ENCODE peak calls at places on chromosomes 3 and 15, in nine cellular contexts. One of them, this sample, is unnamed.

GRCh38 chr3:143206955-143207337 is 87.4 kb downstream of the CHST2 start:
- DNase-seq in adrenal gland: no peak
- DNase-seq in RWPE1: no peak
- DNase-seq in DND-41: no peak
- DNase-seq in K562: no peak
- DNase-seq in left lung: no peak
- DNase-seq in stomach: no peak
- DNase-seq in cardiac muscle cell: no peak
- DNase-seq in colonic mucosa: no peak
- DNase-seq in this sample: no peak

GRCh38 chr3:124780767-124781485 is 50.7 kb downstream of the UMPS start:
- DNase-seq in adrenal gland: peak
- DNase-seq in RWPE1: no peak
- DNase-seq in DND-41: no peak
- DNase-seq in K562: no peak
- DNase-seq in left lung: no peak
- DNase-seq in stomach: no peak
- DNase-seq in cardiac muscle cell: peak
- DNase-seq in colonic mucosa: peak
- DNase-seq in this sample: peak

GRCh38 chr15:85927936-85928537 is 133.3 kb upstream of the KLHL25 start:
- DNase-seq in adrenal gland: no peak
- DNase-seq in RWPE1: no peak
- DNase-seq in DND-41: no peak
- DNase-seq in K562: no peak
- DNase-seq in left lung: no peak
- DNase-seq in stomach: no peak
- DNase-seq in cardiac muscle cell: no peak
- DNase-seq in colonic mucosa: no peak
- DNase-seq in this sample: no peak

GRCh38 chr3:72694398-72694797 is 153.8 kb downstream of the SHQ1 start:
- DNase-seq in adrenal gland: no peak
- DNase-seq in RWPE1: no peak
- DNase-seq in DND-41: no peak
- DNase-seq in K562: no peak
- DNase-seq in left lung: no peak
- DNase-seq in stomach: no peak
- DNase-seq in cardiac muscle cell: peak
- DNase-seq in colonic mucosa: no peak
- DNase-seq in this sample: no peak

GRCh38 chr3:189554868-189555557 is 76.2 kb upstream of the TP63 start:
- DNase-seq in adrenal gland: no peak
- DNase-seq in RWPE1: no peak
- DNase-seq in DND-41: no peak
- DNase-seq in K562: no peak
- DNase-seq in left lung: peak
- DNase-seq in stomach: no peak
- DNase-seq in cardiac muscle cell: no peak
- DNase-seq in colonic mucosa: no peak
- DNase-seq in this sample: peak

GRCh38 chr3:136070334-136070733 is 104.8 kb downstream of the PPP2R3A start:
- DNase-seq in adrenal gland: no peak
- DNase-seq in RWPE1: peak
- DNase-seq in DND-41: no peak
- DNase-seq in K562: no peak
- DNase-seq in left lung: no peak
- DNase-seq in stomach: no peak
- DNase-seq in cardiac muscle cell: peak
- DNase-seq in colonic mucosa: no peak
- DNase-seq in this sample: no peak

GRCh38 chr3:66593978-66594377 is 93.2 kb upstream of the LRIG1 start:
- DNase-seq in adrenal gland: no peak
- DNase-seq in RWPE1: peak
- DNase-seq in DND-41: no peak
- DNase-seq in K562: no peak
- DNase-seq in left lung: no peak
- DNase-seq in stomach: no peak
- DNase-seq in cardiac muscle cell: peak
- DNase-seq in colonic mucosa: no peak
- DNase-seq in this sample: no peak

GRCh38 chr3:124698030-124698770 is 32.1 kb upstream of the UMPS start:
- DNase-seq in adrenal gland: no peak
- DNase-seq in RWPE1: no peak
- DNase-seq in DND-41: no peak
- DNase-seq in K562: no peak
- DNase-seq in left lung: no peak
- DNase-seq in stomach: no peak
- DNase-seq in cardiac muscle cell: no peak
- DNase-seq in colonic mucosa: no peak
- DNase-seq in this sample: no peak

GRCh38 chr3:141699349-141699748 is 38.7 kb upstream of the RNF7 start:
- DNase-seq in adrenal gland: no peak
- DNase-seq in RWPE1: no peak
- DNase-seq in DND-41: no peak
- DNase-seq in K562: no peak
- DNase-seq in left lung: no peak
- DNase-seq in stomach: no peak
- DNase-seq in cardiac muscle cell: no peak
- DNase-seq in colonic mucosa: no peak
- DNase-seq in this sample: no peak

GRCh38 chr15:73265536-73266153 is 103.1 kb downstream of the HCN4 start:
- DNase-seq in adrenal gland: peak
- DNase-seq in RWPE1: peak
- DNase-seq in DND-41: peak
- DNase-seq in K562: peak
- DNase-seq in left lung: no peak
- DNase-seq in stomach: peak
- DNase-seq in cardiac muscle cell: peak
- DNase-seq in colonic mucosa: peak
- DNase-seq in this sample: no peak

GRCh38 chr3:171940250-171940649 is 97.1 kb downstream of the TMEM212 start:
- DNase-seq in adrenal gland: no peak
- DNase-seq in RWPE1: no peak
- DNase-seq in DND-41: no peak
- DNase-seq in K562: no peak
- DNase-seq in left lung: no peak
- DNase-seq in stomach: no peak
- DNase-seq in cardiac muscle cell: no peak
- DNase-seq in colonic mucosa: no peak
- DNase-seq in this sample: no peak

GRCh38 chr3:137065381-137065780 is 107.6 kb downstream of the IL20RB start:
- DNase-seq in adrenal gland: no peak
- DNase-seq in RWPE1: no peak
- DNase-seq in DND-41: no peak
- DNase-seq in K562: no peak
- DNase-seq in left lung: no peak
- DNase-seq in stomach: no peak
- DNase-seq in cardiac muscle cell: no peak
- DNase-seq in colonic mucosa: no peak
- DNase-seq in this sample: no peak

DNA sequence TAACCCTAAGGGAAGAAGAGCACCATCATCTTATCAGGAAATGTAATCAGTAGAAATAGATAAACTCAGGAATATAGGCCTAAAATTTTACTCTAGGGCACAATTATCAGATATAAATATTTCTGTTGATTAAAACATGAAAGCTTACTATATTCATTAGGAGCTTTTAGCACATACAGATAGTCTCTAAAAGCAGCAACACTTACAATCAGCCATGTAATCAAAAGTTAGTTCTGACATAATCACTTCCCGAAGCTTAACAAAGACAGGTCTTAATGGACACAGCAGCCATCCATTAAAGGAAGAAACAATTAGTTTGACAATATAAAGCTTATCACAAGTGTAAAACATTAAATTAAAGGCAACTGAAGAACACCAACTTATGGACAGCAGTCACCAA is 30.6 kb downstream of the DCLK3 start:
- DNase-seq in adrenal gland: no peak
- DNase-seq in RWPE1: no peak
- DNase-seq in DND-41: no peak
- DNase-seq in K562: no peak
- DNase-seq in left lung: no peak
- DNase-seq in stomach: no peak
- DNase-seq in cardiac muscle cell: no peak
- DNase-seq in colonic mucosa: no peak
- DNase-seq in this sample: no peak
- H3K27ac ChIP-seq in adrenal gland: no peak
- H3K27ac ChIP-seq in RWPE1: no peak
- H3K27ac ChIP-seq in DND-41: no peak
- H3K27ac ChIP-seq in K562: no peak
- H3K27ac ChIP-seq in left lung: no peak
- H3K27ac ChIP-seq in stomach: no peak
- H3K27ac ChIP-seq in cardiac muscle cell: peak
- H3K27ac ChIP-seq in colonic mucosa: no peak
- H3K27ac ChIP-seq in this sample: no peak

GRCh38 chr15:82850731-82851130 is 41.3 kb downstream of the WHAMM start:
- DNase-seq in adrenal gland: peak
- DNase-seq in RWPE1: no peak
- DNase-seq in DND-41: no peak
- DNase-seq in K562: no peak
- DNase-seq in left lung: no peak
- DNase-seq in stomach: peak
- DNase-seq in cardiac muscle cell: no peak
- DNase-seq in colonic mucosa: no peak
- DNase-seq in this sample: no peak
- TF ChIP-seq CTCF in adrenal gland: no peak
- TF ChIP-seq CTCF in RWPE1: no peak
- TF ChIP-seq CTCF in DND-41: no peak
- TF ChIP-seq CTCF in K562: no peak
- TF ChIP-seq CTCF in left lung: no peak
- TF ChIP-seq CTCF in stomach: no peak
- TF ChIP-seq CTCF in cardiac muscle cell: no peak
- TF ChIP-seq CTCF in colonic mucosa: no peak
- TF ChIP-seq CTCF in this sample: no peak

DNA sequence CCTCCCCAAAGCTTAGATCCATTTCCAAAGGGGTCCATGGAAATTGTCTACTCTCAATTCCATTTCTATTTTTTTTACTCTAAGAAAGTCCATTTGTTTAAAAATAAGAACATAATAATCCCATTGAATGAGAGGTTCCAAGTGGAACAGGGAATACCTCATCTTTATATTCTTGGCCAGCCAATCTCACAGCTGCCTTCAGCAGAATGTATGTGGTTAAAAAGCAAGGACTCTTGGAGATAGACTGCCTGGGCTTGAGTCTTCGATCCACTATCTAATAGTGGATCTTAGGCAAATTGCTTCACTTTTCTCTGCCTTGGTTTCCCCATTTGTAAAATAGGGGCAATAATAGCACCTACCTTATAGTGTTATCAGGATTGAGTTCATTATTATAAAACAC is 24.5 kb upstream of the CAPN7 start:
- DNase-seq in adrenal gland: no peak
- DNase-seq in RWPE1: no peak
- DNase-seq in DND-41: no peak
- DNase-seq in K562: no peak
- DNase-seq in left lung: no peak
- DNase-seq in stomach: no peak
- DNase-seq in cardiac muscle cell: no peak
- DNase-seq in colonic mucosa: no peak
- DNase-seq in this sample: no peak
- H3K27ac ChIP-seq in adrenal gland: no peak
- H3K27ac ChIP-seq in RWPE1: no peak
- H3K27ac ChIP-seq in DND-41: no peak
- H3K27ac ChIP-seq in K562: no peak
- H3K27ac ChIP-seq in left lung: no peak
- H3K27ac ChIP-seq in stomach: no peak
- H3K27ac ChIP-seq in cardiac muscle cell: no peak
- H3K27ac ChIP-seq in colonic mucosa: no peak
- H3K27ac ChIP-seq in this sample: no peak

DNA sequence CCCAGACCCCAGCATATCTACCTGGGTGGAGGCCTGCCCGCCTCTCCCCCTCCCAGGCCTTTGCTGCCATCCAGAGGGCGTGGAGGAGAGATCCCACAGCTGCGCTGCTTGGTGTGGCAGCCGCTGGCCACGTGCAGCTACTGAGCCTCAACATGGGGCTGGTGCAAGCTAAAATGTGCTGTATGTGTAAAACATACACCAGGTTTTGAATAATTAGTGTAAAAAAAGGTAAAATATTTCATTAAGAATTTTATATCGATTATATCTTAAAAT is 95.8 kb downstream of the SEC22A start:
- DNase-seq in adrenal gland: no peak
- DNase-seq in RWPE1: no peak
- DNase-seq in DND-41: peak
- DNase-seq in K562: no peak
- DNase-seq in left lung: no peak
- DNase-seq in stomach: no peak
- DNase-seq in cardiac muscle cell: no peak
- DNase-seq in colonic mucosa: no peak
- DNase-seq in this sample: no peak
- TF ChIP-seq CTCF in adrenal gland: no peak
- TF ChIP-seq CTCF in RWPE1: no peak
- TF ChIP-seq CTCF in DND-41: peak
- TF ChIP-seq CTCF in K562: peak
- TF ChIP-seq CTCF in left lung: no peak
- TF ChIP-seq CTCF in stomach: no peak
- TF ChIP-seq CTCF in cardiac muscle cell: no peak
- TF ChIP-seq CTCF in colonic mucosa: no peak
- TF ChIP-seq CTCF in this sample: no peak

DNA sequence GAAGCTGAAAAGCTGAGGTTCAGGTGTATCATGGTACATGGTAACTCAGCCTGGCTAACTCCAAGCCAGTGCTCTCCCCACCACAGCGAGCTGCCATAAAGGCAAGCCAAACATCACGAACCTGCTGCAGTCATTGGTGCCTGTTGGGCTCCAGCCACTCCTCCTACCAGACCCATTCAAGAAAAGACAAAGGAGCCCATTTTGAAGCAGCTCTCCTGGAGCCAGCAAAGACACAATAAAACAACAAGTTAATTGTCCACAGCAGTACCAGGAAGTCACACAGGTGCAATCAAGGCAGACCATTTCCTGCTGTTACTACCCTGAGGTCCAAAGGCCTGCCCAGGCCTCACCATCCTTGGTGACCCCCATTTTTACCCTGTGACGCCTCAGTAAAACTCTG is 77.6 kb downstream of the DAPK2 start:
- DNase-seq in adrenal gland: no peak
- DNase-seq in RWPE1: no peak
- DNase-seq in DND-41: no peak
- DNase-seq in K562: no peak
- DNase-seq in left lung: no peak
- DNase-seq in stomach: no peak
- DNase-seq in cardiac muscle cell: no peak
- DNase-seq in colonic mucosa: peak
- DNase-seq in this sample: no peak
- H3K27ac ChIP-seq in adrenal gland: no peak
- H3K27ac ChIP-seq in RWPE1: no peak
- H3K27ac ChIP-seq in DND-41: no peak
- H3K27ac ChIP-seq in K562: no peak
- H3K27ac ChIP-seq in left lung: peak
- H3K27ac ChIP-seq in stomach: no peak
- H3K27ac ChIP-seq in cardiac muscle cell: no peak
- H3K27ac ChIP-seq in colonic mucosa: peak
- H3K27ac ChIP-seq in this sample: peak

This sample was measured in upper lobe of right lung.